ENCODE peak calls at places on chromosomes 11 and 22, in ten cellular contexts. One of them, this sample, is unnamed.

GRCh38 chr22:35538801-35539321 is 1.8 kb upstream of the RASD2 start:
- DNase-seq in body of pancreas: no peak
- DNase-seq in aorta: no peak
- DNase-seq in K562: peak; percentile 30
- DNase-seq in tibial nerve: no peak
- DNase-seq in IMR-90: no peak
- DNase-seq in uterus: no peak
- DNase-seq in PC-3: peak; percentile 64
- DNase-seq in tibial artery: no peak
- DNase-seq in WERI-Rb-1: peak; percentile 39
- DNase-seq in this sample: no peak

GRCh38 chr22:29345932-29346331 is 30.4 kb upstream of the RASL10A start:
- DNase-seq in PC-3: no peak
- DNase-seq in body of pancreas: no peak
- DNase-seq in tibial artery: no peak
- DNase-seq in tibial nerve: no peak
- DNase-seq in IMR-90: peak; percentile 4
- DNase-seq in aorta: no peak
- DNase-seq in uterus: no peak
- DNase-seq in K562: no peak
- DNase-seq in WERI-Rb-1: no peak
- DNase-seq in this sample: no peak

GRCh38 chr11:94077568-94078293 is 50.9 kb upstream of the PANX1 start:
- DNase-seq in body of pancreas: no peak
- DNase-seq in tibial artery: no peak
- DNase-seq in aorta: no peak
- DNase-seq in tibial nerve: no peak
- DNase-seq in WERI-Rb-1: no peak
- DNase-seq in K562: peak; percentile 8
- DNase-seq in IMR-90: no peak
- DNase-seq in PC-3: no peak
- DNase-seq in uterus: no peak
- DNase-seq in this sample: no peak

GRCh38 chr11:2928605-2929510 is at the start of gene PHLDA2:
- DNase-seq in uterus: no peak
- DNase-seq in body of pancreas: peak; percentile 72
- DNase-seq in tibial nerve: no peak
- DNase-seq in PC-3: peak; percentile 65
- DNase-seq in tibial artery: peak; percentile 44
- DNase-seq in WERI-Rb-1: peak; percentile 37
- DNase-seq in aorta: peak; percentile 90
- DNase-seq in IMR-90: peak; percentile 85
- DNase-seq in K562: peak; percentile 81
- DNase-seq in this sample: no peak

GRCh38 chr11:118374729-118375128 is 15.3 kb downstream of the UBE4A start:
- DNase-seq in aorta: no peak
- DNase-seq in K562: no peak
- DNase-seq in WERI-Rb-1: no peak
- DNase-seq in PC-3: no peak
- DNase-seq in uterus: no peak
- DNase-seq in tibial nerve: no peak
- DNase-seq in IMR-90: no peak
- DNase-seq in body of pancreas: no peak
- DNase-seq in tibial artery: no peak
- DNase-seq in this sample: no peak

GRCh38 chr22:35728639-35729308 is 11.1 kb downstream of the APOL5 start:
- DNase-seq in uterus: no peak
- DNase-seq in IMR-90: no peak
- DNase-seq in tibial nerve: no peak
- DNase-seq in WERI-Rb-1: no peak
- DNase-seq in body of pancreas: peak; percentile 75
- DNase-seq in PC-3: peak; percentile 15
- DNase-seq in aorta: no peak
- DNase-seq in K562: no peak
- DNase-seq in tibial artery: no peak
- DNase-seq in this sample: no peak

GRCh38 chr11:269146-269890 is 8.9 kb upstream of the NLRP6 start:
- DNase-seq in PC-3: no peak
- DNase-seq in WERI-Rb-1: no peak
- DNase-seq in tibial nerve: no peak
- DNase-seq in K562: peak; percentile 67
- DNase-seq in body of pancreas: peak; percentile 44
- DNase-seq in IMR-90: no peak
- DNase-seq in aorta: no peak
- DNase-seq in tibial artery: no peak
- DNase-seq in uterus: no peak
- DNase-seq in this sample: peak; percentile 58

GRCh38 chr22:19723990-19724827 is 870 bp downstream of the GP1BB start:
- DNase-seq in PC-3: peak; percentile 61
- DNase-seq in WERI-Rb-1: no peak
- DNase-seq in uterus: no peak
- DNase-seq in body of pancreas: peak; percentile 20
- DNase-seq in tibial artery: no peak
- DNase-seq in K562: peak; percentile 97
- DNase-seq in IMR-90: peak; percentile 18
- DNase-seq in tibial nerve: no peak
- DNase-seq in aorta: no peak
- DNase-seq in this sample: no peak

GRCh38 chr11:95520765-95521542 is 268.6 kb downstream of the FAM76B start:
- DNase-seq in tibial artery: no peak
- DNase-seq in tibial nerve: no peak
- DNase-seq in uterus: no peak
- DNase-seq in IMR-90: no peak
- DNase-seq in body of pancreas: no peak
- DNase-seq in PC-3: peak; percentile 62
- DNase-seq in aorta: no peak
- DNase-seq in K562: no peak
- DNase-seq in WERI-Rb-1: no peak
- DNase-seq in this sample: no peak

GRCh38 chr11:118082880-118083543 is 3.8 kb downstream of the SMIM35 start:
- DNase-seq in aorta: no peak
- DNase-seq in tibial artery: no peak
- DNase-seq in body of pancreas: no peak
- DNase-seq in tibial nerve: no peak
- DNase-seq in IMR-90: no peak
- DNase-seq in WERI-Rb-1: no peak
- DNase-seq in uterus: no peak
- DNase-seq in K562: peak; percentile 35
- DNase-seq in PC-3: no peak
- DNase-seq in this sample: no peak

GRCh38 chr11:360326-361280 is 8.7 kb upstream of the B4GALNT4 start:
- DNase-seq in WERI-Rb-1: peak; percentile 82
- DNase-seq in tibial nerve: no peak
- DNase-seq in aorta: peak; percentile 78
- DNase-seq in PC-3: no peak
- DNase-seq in body of pancreas: no peak
- DNase-seq in IMR-90: no peak
- DNase-seq in tibial artery: no peak
- DNase-seq in uterus: no peak
- DNase-seq in K562: no peak
- DNase-seq in this sample: no peak

GRCh38 chr11:69052343-69053168 is 3.8 kb downstream of the TPCN2 start:
- DNase-seq in K562: no peak
- DNase-seq in tibial nerve: no peak
- DNase-seq in tibial artery: no peak
- DNase-seq in IMR-90: no peak
- DNase-seq in body of pancreas: no peak
- DNase-seq in PC-3: no peak
- DNase-seq in uterus: no peak
- DNase-seq in WERI-Rb-1: no peak
- DNase-seq in aorta: no peak
- DNase-seq in this sample: peak; percentile 51

GRCh38 chr11:74506823-74507222 is 13.3 kb upstream of the LIPT2 start:
- DNase-seq in body of pancreas: no peak
- DNase-seq in PC-3: no peak
- DNase-seq in uterus: no peak
- DNase-seq in aorta: no peak
- DNase-seq in tibial nerve: no peak
- DNase-seq in WERI-Rb-1: no peak
- DNase-seq in tibial artery: no peak
- DNase-seq in K562: no peak
- DNase-seq in IMR-90: no peak
- DNase-seq in this sample: no peak

GRCh38 chr11:76800466-76801200 is 17.5 kb downstream of the TSKU start:
- DNase-seq in tibial artery: no peak
- DNase-seq in uterus: no peak
- DNase-seq in aorta: no peak
- DNase-seq in body of pancreas: peak; percentile 89
- DNase-seq in IMR-90: no peak
- DNase-seq in WERI-Rb-1: no peak
- DNase-seq in K562: no peak
- DNase-seq in PC-3: no peak
- DNase-seq in tibial nerve: no peak
- DNase-seq in this sample: no peak

GRCh38 chr11:107999759-108000455 is 8.8 kb upstream of the CUL5 start:
- DNase-seq in IMR-90: peak; percentile 28
- DNase-seq in body of pancreas: peak; percentile 3
- DNase-seq in K562: peak; percentile 80
- DNase-seq in uterus: no peak
- DNase-seq in tibial artery: no peak
- DNase-seq in tibial nerve: no peak
- DNase-seq in PC-3: peak; percentile 75
- DNase-seq in aorta: no peak
- DNase-seq in WERI-Rb-1: peak; percentile 58
- DNase-seq in this sample: peak; percentile 42

GRCh38 chr11:96391698-96392307 is 2.0 kb downstream of the JRKL start:
- DNase-seq in tibial nerve: no peak
- DNase-seq in WERI-Rb-1: no peak
- DNase-seq in aorta: no peak
- DNase-seq in uterus: no peak
- DNase-seq in IMR-90: no peak
- DNase-seq in K562: peak; percentile 8
- DNase-seq in body of pancreas: no peak
- DNase-seq in tibial artery: no peak
- DNase-seq in PC-3: peak; percentile 62
- DNase-seq in this sample: no peak

GRCh38 chr11:95911369-95911759 is 12.5 kb downstream of the MTMR2 start:
- DNase-seq in PC-3: no peak
- DNase-seq in tibial artery: no peak
- DNase-seq in K562: no peak
- DNase-seq in IMR-90: no peak
- DNase-seq in aorta: no peak
- DNase-seq in uterus: no peak
- DNase-seq in body of pancreas: no peak
- DNase-seq in tibial nerve: no peak
- DNase-seq in WERI-Rb-1: no peak
- DNase-seq in this sample: no peak

GRCh38 chr11:125433454-125434121 is 62.5 kb downstream of the FEZ1 start:
- DNase-seq in tibial nerve: no peak
- DNase-seq in IMR-90: peak; percentile 66
- DNase-seq in body of pancreas: peak; percentile 37
- DNase-seq in K562: peak; percentile 84
- DNase-seq in aorta: no peak
- DNase-seq in uterus: no peak
- DNase-seq in PC-3: peak; percentile 72
- DNase-seq in tibial artery: no peak
- DNase-seq in WERI-Rb-1: peak; percentile 89
- DNase-seq in this sample: peak; percentile 56

DNA sequence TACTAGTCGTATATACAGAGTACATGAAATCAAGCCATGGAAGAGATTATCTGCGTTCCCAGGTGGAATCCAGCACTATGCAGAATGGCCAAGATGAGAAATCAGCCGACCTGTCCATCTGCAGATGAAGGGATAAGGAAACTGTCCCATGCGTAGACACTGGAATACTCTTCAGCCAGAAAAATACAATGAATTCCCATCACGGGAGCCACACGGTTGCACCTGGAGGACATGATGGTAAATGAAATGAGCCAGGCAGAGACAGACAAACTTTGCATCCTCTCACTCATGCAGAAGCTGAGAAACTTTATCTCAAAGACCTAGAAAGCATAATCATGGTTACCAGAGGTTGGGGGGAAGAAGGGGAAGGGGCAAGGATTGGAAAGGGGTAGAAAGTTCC is 111.9 kb upstream of the TOP3B start:
- DNase-seq in WERI-Rb-1: no peak
- DNase-seq in uterus: no peak
- DNase-seq in PC-3: no peak
- DNase-seq in tibial artery: no peak
- DNase-seq in body of pancreas: no peak
- DNase-seq in IMR-90: no peak
- DNase-seq in K562: no peak
- DNase-seq in aorta: no peak
- DNase-seq in tibial nerve: no peak
- DNase-seq in this sample: no peak
- H3K27me3 ChIP-seq in WERI-Rb-1: no peaks in the 10 kb centered on the region
- H3K27me3 ChIP-seq in uterus: no peaks in the 10 kb centered on the region
- H3K27me3 ChIP-seq in PC-3: peaks cover 56% of the 10 kb centered on the region
- H3K27me3 ChIP-seq in tibial artery: peaks cover 21% of the 10 kb centered on the region
- H3K27me3 ChIP-seq in body of pancreas: no peaks in the 10 kb centered on the region
- H3K27me3 ChIP-seq in IMR-90: no peaks in the 10 kb centered on the region
- H3K27me3 ChIP-seq in K562: peaks cover 53% of the 10 kb centered on the region
- H3K27me3 ChIP-seq in aorta: no peaks in the 10 kb centered on the region
- H3K27me3 ChIP-seq in tibial nerve: no peaks in the 10 kb centered on the region
- H3K27me3 ChIP-seq in this sample: peaks cover 7% of the 10 kb centered on the region

GRCh38 chr22:40415531-40416266 is 45.3 kb downstream of the SGSM3 start:
- DNase-seq in tibial nerve: no peak
- DNase-seq in K562: no peak
- DNase-seq in body of pancreas: no peak
- DNase-seq in IMR-90: peak; percentile 12
- DNase-seq in tibial artery: no peak
- DNase-seq in uterus: no peak
- DNase-seq in PC-3: no peak
- DNase-seq in aorta: peak; percentile 70
- DNase-seq in WERI-Rb-1: no peak
- DNase-seq in this sample: no peak
- H3K36me3 ChIP-seq in tibial nerve: peaks cover 83% of the 10 kb centered on the region
- H3K36me3 ChIP-seq in K562: peaks cover 29% of the 10 kb centered on the region
- H3K36me3 ChIP-seq in body of pancreas: peaks cover 29% of the 10 kb centered on the region
- H3K36me3 ChIP-seq in IMR-90: peaks cover 60% of the 10 kb centered on the region
- H3K36me3 ChIP-seq in tibial artery: peaks cover 52% of the 10 kb centered on the region
- H3K36me3 ChIP-seq in uterus: no peaks in the 10 kb centered on the region
- H3K36me3 ChIP-seq in PC-3: peaks cover 10% of the 10 kb centered on the region
- H3K36me3 ChIP-seq in aorta: peaks cover 16% of the 10 kb centered on the region
- H3K36me3 ChIP-seq in WERI-Rb-1: peaks cover 53% of the 10 kb centered on the region
- H3K36me3 ChIP-seq in this sample: peaks cover 9% of the 10 kb centered on the region

DNA sequence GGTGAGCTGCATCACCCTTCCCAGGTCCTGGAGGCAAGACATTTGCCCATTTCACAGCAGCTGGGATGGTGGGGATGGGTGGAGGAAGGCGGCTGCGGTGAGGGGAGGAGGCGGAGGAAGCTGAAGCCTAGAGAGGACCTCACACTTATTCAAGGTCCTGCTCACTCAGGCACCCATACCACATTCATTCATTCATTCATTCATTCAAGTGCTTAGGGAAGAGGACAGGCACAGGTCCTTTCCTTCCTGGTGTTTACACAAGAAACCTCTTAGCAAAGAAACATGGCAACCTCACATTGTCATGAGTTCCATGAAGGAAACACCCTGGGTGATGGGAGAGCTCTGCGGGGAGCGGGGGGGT is 301 bp upstream of the KCNK7 start:
- DNase-seq in uterus: no peak
- DNase-seq in tibial nerve: no peak
- DNase-seq in WERI-Rb-1: no peak
- DNase-seq in IMR-90: no peak
- DNase-seq in tibial artery: no peak
- DNase-seq in aorta: no peak
- DNase-seq in PC-3: peak; percentile 9
- DNase-seq in K562: no peak
- DNase-seq in body of pancreas: no peak
- DNase-seq in this sample: no peak
- H3K9me3 ChIP-seq in uterus: no peaks in the 10 kb centered on the region
- H3K9me3 ChIP-seq in tibial nerve: no peaks in the 10 kb centered on the region
- H3K9me3 ChIP-seq in WERI-Rb-1: no peaks in the 10 kb centered on the region
- H3K9me3 ChIP-seq in IMR-90: no peaks in the 10 kb centered on the region
- H3K9me3 ChIP-seq in tibial artery: no peaks in the 10 kb centered on the region
- H3K9me3 ChIP-seq in aorta: no peaks in the 10 kb centered on the region
- H3K9me3 ChIP-seq in PC-3: no peaks in the 10 kb centered on the region
- H3K9me3 ChIP-seq in K562: no peaks in the 10 kb centered on the region
- H3K9me3 ChIP-seq in body of pancreas: no peaks in the 10 kb centered on the region
- H3K9me3 ChIP-seq in this sample: no peaks in the 10 kb centered on the region

GRCh38 chr11:120198787-120199469 is 11.9 kb upstream of the OAF start:
- DNase-seq in WERI-Rb-1: no peak
- DNase-seq in uterus: no peak
- DNase-seq in tibial artery: no peak
- DNase-seq in IMR-90: no peak
- DNase-seq in aorta: no peak
- DNase-seq in PC-3: no peak
- DNase-seq in K562: no peak
- DNase-seq in body of pancreas: no peak
- DNase-seq in tibial nerve: no peak
- DNase-seq in this sample: no peak
- H3K27me3 ChIP-seq in WERI-Rb-1: no peaks in the 10 kb centered on the region
- H3K27me3 ChIP-seq in uterus: no peaks in the 10 kb centered on the region
- H3K27me3 ChIP-seq in tibial artery: peaks cover 28% of the 10 kb centered on the region
- H3K27me3 ChIP-seq in IMR-90: peaks cover 49% of the 10 kb centered on the region
- H3K27me3 ChIP-seq in aorta: no peaks in the 10 kb centered on the region
- H3K27me3 ChIP-seq in PC-3: peaks cover 3% of the 10 kb centered on the region
- H3K27me3 ChIP-seq in K562: peaks cover 51% of the 10 kb centered on the region
- H3K27me3 ChIP-seq in body of pancreas: no peaks in the 10 kb centered on the region
- H3K27me3 ChIP-seq in tibial nerve: no peaks in the 10 kb centered on the region
- H3K27me3 ChIP-seq in this sample: no peaks in the 10 kb centered on the region

This sample was measured in SJCRH30.